ENCODE peak calls at places on chromosomes 6 and 20, in four cellular contexts. H is fibroblast of villous mesenchyme, R is HFFc6, K is iris pigment epithelial cell. D is an unnamed sample.

GRCh38 chr6:1538810-1539482 is 70.8 kb upstream of the FOXC1 start:
- DNase-seq in H (no peak), R (no peak), K (no peak), D (no peak)

GRCh38 chr6:107491059-107491609 is 1.2 kb downstream of the SOBP start:
- DNase-seq in R (no peak), K (peak; percentile 16), H (peak; percentile 33), D (peak; percentile 39)

GRCh38 chr20:34562643-34563042 is 4.1 kb downstream of the MAP1LC3A start:
- DNase-seq in H (no peak), R (no peak), K (no peak), D (no peak)

GRCh38 chr6:80272988-80273387 is 166.5 kb downstream of the BCKDHB start:
- DNase-seq in H (no peak), K (no peak), R (no peak), D (peak; percentile 53)

GRCh38 chr20:25491446-25492038 is 84.1 kb downstream of the GINS1 start:
- DNase-seq in K (no peak), H (no peak), R (no peak), D (no peak)

GRCh38 chr6:127100510-127101140 is 17.8 kb upstream of the RSPO3 start:
- DNase-seq in R (peak; percentile 13), H (peak; percentile 48), K (peak; percentile 31), D (no peak)

GRCh38 chr20:2140561-2140960 is 38.9 kb downstream of the STK35 start:
- DNase-seq in R (peak; percentile 31), K (no peak), H (peak; percentile 23), D (peak; percentile 23)

GRCh38 chr20:44914924-44915323 is 5.1 kb downstream of the PABPC1L start:
- DNase-seq in H (no peak), K (no peak), R (no peak), D (no peak)

GRCh38 chr6:159691133-159691962 is 1.7 kb downstream of the SOD2 start:
- DNase-seq in H (peak; percentile 96), K (peak; percentile 97), R (peak; percentile 83), D (no peak)

GRCh38 chr6:32885698-32886286 is 31.8 kb downstream of the PSMB9 start:
- DNase-seq in R (peak; percentile 61), K (peak; percentile 76), H (peak; percentile 86), D (no peak)

GRCh38 chr6:148389086-148389485 is 46.4 kb downstream of the SASH1 start:
- DNase-seq in K (no peak), H (no peak), R (no peak), D (no peak)